ENCODE peak calls at places on chromosomes 4 and X, in four cellular contexts. One of them, this sample, is unnamed.

GRCh38 chr4:26619784-26620183 is 35.9 kb downstream of the TBC1D19 start:
- DNase-seq in astrocyte: peak
- DNase-seq in heart left ventricle: no peak
- DNase-seq in tibial nerve: no peak
- DNase-seq in this sample: no peak

GRCh38 chr4:52853351-52853750 is 8.8 kb upstream of the RASL11B start:
- DNase-seq in astrocyte: peak
- DNase-seq in heart left ventricle: no peak
- DNase-seq in tibial nerve: no peak
- DNase-seq in this sample: no peak

GRCh38 chr4:99300934-99301333 is 10.1 kb upstream of the ADH1A start:
- DNase-seq in tibial nerve: peak
- DNase-seq in heart left ventricle: peak
- DNase-seq in astrocyte: peak
- DNase-seq in this sample: peak

GRCh38 chr4:26822546-26822945 is 38.1 kb upstream of the STIM2 start:
- DNase-seq in astrocyte: no peak
- DNase-seq in heart left ventricle: no peak
- DNase-seq in tibial nerve: no peak
- DNase-seq in this sample: no peak

GRCh38 chrX:96424007-96424406 is 260.6 kb upstream of the DIAPH2 start:
- DNase-seq in heart left ventricle: no peak
- DNase-seq in tibial nerve: no peak
- DNase-seq in astrocyte: no peak
- DNase-seq in this sample: no peak

GRCh38 chr4:52932586-52933482 is 70.7 kb downstream of the RASL11B start:
- DNase-seq in tibial nerve: no peak
- DNase-seq in heart left ventricle: no peak
- DNase-seq in astrocyte: peak
- DNase-seq in this sample: no peak

GRCh38 chr4:85028910-85029309 is 62.4 kb upstream of the WDFY3 start:
- DNase-seq in heart left ventricle: no peak
- DNase-seq in astrocyte: peak
- DNase-seq in tibial nerve: no peak
- DNase-seq in this sample: no peak

GRCh38 chr4:476501-476900 is 22.5 kb downstream of the ZNF721 start:
- DNase-seq in tibial nerve: no peak
- DNase-seq in heart left ventricle: no peak
- DNase-seq in astrocyte: peak
- DNase-seq in this sample: no peak

GRCh38 chrX:51242212-51242611 is 90.4 kb upstream of the NUDT10 start:
- DNase-seq in heart left ventricle: no peak
- DNase-seq in astrocyte: no peak
- DNase-seq in tibial nerve: no peak
- DNase-seq in this sample: no peak

GRCh38 chr4:17762705-17763104 is 18.7 kb downstream of the FAM184B start:
- DNase-seq in astrocyte: peak
- DNase-seq in heart left ventricle: no peak
- DNase-seq in tibial nerve: no peak
- DNase-seq in this sample: no peak

GRCh38 chr4:115154826-115155225 is 41.4 kb upstream of the NDST4 start:
- DNase-seq in astrocyte: no peak
- DNase-seq in heart left ventricle: no peak
- DNase-seq in tibial nerve: no peak
- DNase-seq in this sample: no peak

GRCh38 chr4:158459085-158459820 is 62.4 kb upstream of the RXFP1 start:
- DNase-seq in tibial nerve: no peak
- DNase-seq in heart left ventricle: no peak
- DNase-seq in astrocyte: no peak
- DNase-seq in this sample: no peak

GRCh38 chr4:120842046-120842445 is 80.5 kb downstream of the PRDM5 start:
- DNase-seq in astrocyte: peak
- DNase-seq in tibial nerve: no peak
- DNase-seq in heart left ventricle: no peak
- DNase-seq in this sample: no peak

GRCh38 chr4:121213940-121214339 is 49.8 kb upstream of the TNIP3 start:
- DNase-seq in astrocyte: no peak
- DNase-seq in tibial nerve: no peak
- DNase-seq in heart left ventricle: no peak
- DNase-seq in this sample: no peak

GRCh38 chr4:113145519-113146291 is 96.3 kb downstream of the ANK2 start:
- DNase-seq in tibial nerve: no peak
- DNase-seq in heart left ventricle: peak
- DNase-seq in astrocyte: no peak
- DNase-seq in this sample: no peak

GRCh38 chrX:28491322-28491721 is 95.9 kb upstream of the IL1RAPL1 start:
- DNase-seq in heart left ventricle: no peak
- DNase-seq in tibial nerve: no peak
- DNase-seq in astrocyte: no peak
- DNase-seq in this sample: no peak

GRCh38 chr4:93751410-93751809 is 77.1 kb upstream of the ATOH1 start:
- DNase-seq in tibial nerve: no peak
- DNase-seq in heart left ventricle: no peak
- DNase-seq in astrocyte: no peak
- DNase-seq in this sample: no peak

GRCh38 chr4:55038176-55038890 is 87.1 kb downstream of the KDR start:
- DNase-seq in tibial nerve: peak
- DNase-seq in heart left ventricle: peak
- DNase-seq in astrocyte: peak
- DNase-seq in this sample: no peak

GRCh38 chr4:65580551-65580950 is 89.7 kb downstream of the EPHA5 start:
- DNase-seq in heart left ventricle: no peak
- DNase-seq in tibial nerve: no peak
- DNase-seq in astrocyte: peak
- DNase-seq in this sample: no peak

GRCh38 chr4:151931563-151931962 is 170.8 kb upstream of the GATB start:
- DNase-seq in heart left ventricle: no peak
- DNase-seq in astrocyte: no peak
- DNase-seq in tibial nerve: no peak
- DNase-seq in this sample: no peak

GRCh38 chr4:73897380-73898136 is 28.4 kb downstream of the CXCL1 start:
- DNase-seq in tibial nerve: no peak
- DNase-seq in astrocyte: peak
- DNase-seq in heart left ventricle: no peak
- DNase-seq in this sample: no peak

DNA sequence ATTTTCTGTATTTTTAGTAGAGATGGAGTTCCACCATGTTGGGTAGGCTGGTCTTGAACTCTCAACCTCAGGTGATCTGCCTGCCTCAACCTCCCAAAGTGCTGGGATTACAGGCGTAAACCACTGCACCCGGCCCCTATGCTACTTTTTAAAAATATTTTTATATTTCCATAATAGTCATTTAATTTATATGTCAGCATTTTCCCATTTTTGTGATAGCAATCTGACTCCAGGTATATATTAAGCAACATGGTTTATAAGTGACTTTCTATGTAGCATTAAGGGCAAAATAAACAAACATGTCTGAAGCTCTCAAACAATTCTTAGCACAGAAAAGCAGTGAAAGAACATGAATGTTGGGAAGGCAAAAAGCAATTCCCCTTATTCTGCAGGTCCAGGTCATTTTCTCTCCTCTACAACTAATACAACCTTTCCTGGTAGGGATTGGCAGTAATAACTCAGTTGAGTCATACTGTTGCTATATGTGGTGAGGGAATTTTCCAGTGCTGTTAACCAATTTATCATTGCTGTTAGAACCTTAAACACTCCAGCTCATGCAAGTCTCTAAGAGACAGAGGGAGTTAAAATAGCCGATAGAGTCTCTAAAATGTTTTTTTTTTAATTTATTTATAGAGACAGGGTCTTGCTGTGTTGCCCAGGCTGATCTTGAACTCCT is 24.0 kb downstream of the SMIM14 start:
- DNase-seq in tibial nerve: no peak
- DNase-seq in heart left ventricle: no peak
- DNase-seq in astrocyte: peak
- DNase-seq in this sample: no peak
- H3K27ac ChIP-seq in tibial nerve: no peak
- H3K27ac ChIP-seq in heart left ventricle: no peak
- H3K27ac ChIP-seq in astrocyte: peak
- H3K27ac ChIP-seq in this sample: peak

DNA sequence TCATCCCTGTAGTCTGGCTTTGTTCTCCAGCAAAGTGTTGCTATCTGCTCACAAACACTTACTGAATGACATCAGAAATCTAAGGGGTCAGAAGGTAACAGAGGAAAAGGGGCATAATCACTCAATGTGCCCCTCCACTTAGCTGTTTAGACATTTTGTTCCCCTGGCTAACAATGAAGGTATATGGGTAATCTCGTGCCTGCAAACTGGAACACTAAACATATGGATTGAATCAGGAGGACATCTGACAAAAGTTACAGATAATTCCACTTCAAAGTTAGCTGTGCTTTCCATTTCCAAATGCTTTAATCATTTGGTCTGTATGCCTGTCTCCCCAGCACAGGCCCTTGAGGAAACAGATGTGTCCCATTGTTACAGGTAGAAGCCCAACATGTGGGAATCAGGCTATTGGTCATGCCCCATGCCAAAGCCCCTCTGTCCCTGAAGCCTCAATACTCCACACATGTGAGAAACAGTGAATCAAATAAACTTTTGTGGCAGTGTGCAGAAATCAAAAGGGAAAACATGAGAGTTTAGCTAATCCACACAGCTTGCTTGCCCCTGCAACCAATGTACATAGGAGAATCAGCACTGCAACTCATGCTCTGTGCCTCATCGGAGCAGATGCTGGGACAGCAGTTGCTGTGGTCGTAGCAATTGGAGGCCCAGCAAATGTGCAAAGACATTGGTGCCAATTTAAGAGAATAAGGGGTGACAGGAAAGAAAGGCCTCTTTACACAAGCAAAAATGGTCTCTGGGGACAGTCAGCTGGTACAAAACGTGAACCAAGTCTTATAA is 111.7 kb downstream of the RNF150 start:
- DNase-seq in heart left ventricle: no peak
- DNase-seq in tibial nerve: no peak
- DNase-seq in astrocyte: no peak
- DNase-seq in this sample: no peak
- H3K27ac ChIP-seq in heart left ventricle: peak
- H3K27ac ChIP-seq in tibial nerve: no peak
- H3K27ac ChIP-seq in astrocyte: no peak
- H3K27ac ChIP-seq in this sample: no peak

GRCh38 chr4:123893746-123894095 is 497.1 kb downstream of the SPRY1 start:
- DNase-seq in astrocyte: peak
- DNase-seq in heart left ventricle: no peak
- DNase-seq in tibial nerve: no peak
- DNase-seq in this sample: no peak
- H3K27ac ChIP-seq in astrocyte: no peak
- H3K27ac ChIP-seq in heart left ventricle: peak
- H3K27ac ChIP-seq in tibial nerve: no peak
- H3K27ac ChIP-seq in this sample: no peak

DNA sequence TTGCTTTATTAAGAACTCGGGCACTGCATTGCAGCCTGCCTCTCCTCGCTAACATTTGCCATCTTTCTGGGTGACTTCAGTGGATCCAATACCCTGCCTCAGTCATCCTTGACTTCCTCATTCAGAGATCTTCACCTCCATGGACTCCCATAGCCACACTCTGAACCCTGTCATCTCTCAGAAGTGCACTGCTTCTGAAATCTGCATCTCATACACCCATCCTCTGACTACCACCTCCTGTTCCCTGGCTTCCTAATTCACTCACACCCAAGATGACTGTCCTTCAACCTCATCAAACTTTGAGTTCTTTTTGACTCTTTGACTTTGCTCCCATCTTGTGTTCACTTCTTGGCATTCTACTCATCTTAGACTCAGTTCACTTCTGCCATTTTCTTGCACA is 25.3 kb upstream of the CYBB start:
- DNase-seq in tibial nerve: no peak
- DNase-seq in heart left ventricle: no peak
- DNase-seq in astrocyte: no peak
- DNase-seq in this sample: no peak
- H3K27ac ChIP-seq in tibial nerve: no peak
- H3K27ac ChIP-seq in heart left ventricle: no peak
- H3K27ac ChIP-seq in astrocyte: no peak
- H3K27ac ChIP-seq in this sample: no peak

DNA sequence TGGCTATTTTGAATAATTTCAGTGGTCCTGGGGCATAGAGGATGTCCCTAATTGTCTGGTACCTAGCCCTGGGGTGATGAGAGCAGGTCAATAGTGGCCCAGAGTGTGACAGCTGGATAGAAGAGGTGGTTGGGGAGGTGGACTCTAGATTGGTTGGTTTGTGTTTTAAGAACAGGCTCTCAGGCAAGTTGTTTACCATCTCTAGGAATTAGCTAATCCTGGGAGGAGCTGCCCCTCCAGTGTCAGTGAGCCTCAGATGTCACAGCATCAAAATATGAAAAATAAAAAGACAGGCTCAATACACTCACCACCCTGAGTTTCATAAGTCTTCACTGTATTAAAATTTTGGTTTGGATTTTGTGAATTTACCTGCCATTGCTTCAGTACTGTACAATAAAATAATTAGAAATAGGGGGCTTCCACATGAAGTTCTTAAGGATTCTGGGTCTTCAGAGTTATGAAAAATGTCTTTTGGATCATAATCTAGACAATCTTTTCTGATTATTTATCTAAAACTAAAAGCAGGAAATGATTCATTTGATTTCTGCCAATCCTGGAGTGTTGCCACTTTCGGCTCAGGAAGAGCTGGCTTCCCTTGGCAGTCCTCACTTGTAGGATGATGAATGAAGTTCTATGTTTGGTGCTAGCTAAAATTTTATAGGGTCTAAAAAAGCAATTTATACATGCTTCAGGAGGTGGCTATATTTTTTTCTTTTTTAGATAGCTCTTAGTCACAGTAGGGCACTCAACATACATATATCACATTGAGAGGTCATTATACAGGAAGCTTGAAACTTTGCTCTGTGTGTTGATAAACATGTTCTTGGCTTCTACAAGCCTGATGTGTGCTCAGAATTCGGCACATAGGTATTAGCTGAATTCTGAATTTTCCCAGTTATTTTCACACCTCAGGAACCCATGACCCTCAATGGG is 395.1 kb downstream of the RAB28 start:
- DNase-seq in heart left ventricle: no peak
- DNase-seq in astrocyte: peak
- DNase-seq in tibial nerve: peak
- DNase-seq in this sample: no peak
- H3K27ac ChIP-seq in heart left ventricle: no peak
- H3K27ac ChIP-seq in astrocyte: no peak
- H3K27ac ChIP-seq in tibial nerve: peak
- H3K27ac ChIP-seq in this sample: no peak